ENCODE peak calls at places on chromosomes 11 and 22, in nine cellular contexts. R is GM04504; P is HCT116; K is germinal center; F is stimulated activated CD4-positive, alpha-beta T cell treated with anti-CD3 and anti-CD28 coated beads, Interleukin-12 subunit alpha, Interleukin-12 subunit beta, amount 100 ng/mL, for 24 hours; U is HL-60; Y is NCI-H2029; I is HuH-7; O is neuronal stem cell. J is an unnamed sample.

GRCh38 chr11:78933361-78933760 is 358.7 kb upstream of the NARS2 start:
- DNase-seq in P (no peak), O (no peak), R (no peak), Y (no peak), I (no peak), U (no peak), K (no peak), F (no peak), J (no peak)

GRCh38 chr22:50188356-50188755 is 2.6 kb downstream of the TRABD start:
- DNase-seq in K (no peak), Y (no peak), O (no peak), I (no peak), F (no peak), U (no peak), P (no peak), R (no peak), J (no peak)

GRCh38 chr11:135002236-135002635 is 590.2 kb upstream of the B3GAT1 start:
- DNase-seq in K (no peak), Y (peak), P (no peak), I (no peak), U (no peak), O (no peak), F (no peak), R (no peak), J (no peak)

GRCh38 chr11:456533-456932 is 6.5 kb downstream of the PTDSS2 start:
- DNase-seq in I (no peak), P (no peak), Y (no peak), K (no peak), R (no peak), O (no peak), F (peak), U (no peak), J (no peak)

GRCh38 chr22:27123880-27124279 is 466.5 kb downstream of the MIAT start:
- DNase-seq in R (no peak), P (no peak), Y (no peak), F (no peak), O (no peak), U (no peak), I (no peak), K (no peak), J (no peak)

GRCh38 chr11:23903044-23903704 is 593.7 kb upstream of the LUZP2 start:
- DNase-seq in U (no peak), O (no peak), Y (no peak), K (no peak), R (no peak), P (no peak), I (no peak), F (no peak), J (no peak)

GRCh38 chr11:74533421-74533820 is 39.9 kb upstream of the LIPT2 start:
- DNase-seq in O (no peak), P (no peak), K (no peak), Y (no peak), F (no peak), R (no peak), U (no peak), I (no peak), J (no peak)

GRCh38 chr22:43723816-43724215 is 88.3 kb downstream of the EFCAB6 start:
- DNase-seq in R (no peak), I (no peak), F (no peak), O (no peak), Y (no peak), U (no peak), P (no peak), K (no peak), J (no peak)

GRCh38 chr11:697028-697491 is 1.4 kb downstream of the TMEM80 start:
- DNase-seq in R (peak), Y (no peak), O (no peak), F (no peak), K (no peak), U (peak), P (no peak), I (no peak), J (no peak)

GRCh38 chr11:11813288-11813962 is 28.3 kb upstream of the USP47 start:
- DNase-seq in Y (no peak), P (peak), R (peak), I (peak), O (no peak), F (no peak), U (no peak), K (no peak), J (no peak)

GRCh38 chr11:127965947-127966668 is 621.2 kb downstream of the ETS1 start:
- DNase-seq in O (no peak), Y (no peak), R (no peak), I (no peak), U (no peak), K (no peak), F (no peak), P (no peak), J (no peak)

GRCh38 chr11:1553808-1554594 is 18.1 kb downstream of the DUSP8 start:
- DNase-seq in P (no peak), O (no peak), K (no peak), Y (peak), I (no peak), U (no peak), F (no peak), R (no peak), J (peak)

GRCh38 chr11:15158351-15159015 is 43.8 kb downstream of the INSC start:
- DNase-seq in P (no peak), U (no peak), R (peak), I (no peak), K (no peak), Y (no peak), O (no peak), F (no peak), J (no peak)

GRCh38 chr11:33652001-33652400 is 48.6 kb downstream of the C11orf91 start:
- DNase-seq in R (no peak), U (no peak), I (no peak), F (no peak), Y (no peak), P (no peak), O (no peak), K (no peak), J (no peak)

GRCh38 chr11:65516135-65516968 is 8.5 kb upstream of the SCYL1 start:
- DNase-seq in R (no peak), U (no peak), P (no peak), F (no peak), K (no peak), O (no peak), I (no peak), Y (no peak), J (peak)

GRCh38 chr11:110044226-110044968 is 48.8 kb upstream of the ZC3H12C start:
- DNase-seq in Y (no peak), F (no peak), P (no peak), U (no peak), R (no peak), I (no peak), K (no peak), O (no peak), J (peak)

GRCh38 chr22:38204784-38205183 is 3.0 kb downstream of the MAFF start:
- DNase-seq in U (no peak), I (no peak), R (no peak), Y (no peak), O (no peak), F (no peak), P (no peak), K (no peak), J (no peak)

GRCh38 chr11:118275184-118275583 is 11.1 kb upstream of the MPZL2 start:
- DNase-seq in Y (no peak), F (no peak), U (no peak), P (no peak), I (no peak), K (no peak), O (no peak), R (no peak), J (no peak)

GRCh38 chr11:42407379-42407778 is 904.4 kb upstream of the API5 start:
- DNase-seq in K (no peak), O (peak), U (no peak), I (no peak), F (no peak), Y (peak), P (no peak), R (no peak), J (peak)

GRCh38 chr11:35073691-35074382 is 65.1 kb upstream of the CD44 start:
- DNase-seq in I (no peak), R (no peak), U (peak), P (no peak), Y (no peak), K (no peak), F (no peak), O (no peak), J (no peak)

GRCh38 chr11:83092488-83093384 is 21.0 kb upstream of the RAB30 start:
- DNase-seq in K (no peak), U (no peak), F (no peak), I (peak), P (peak), Y (no peak), R (no peak), O (no peak), J (no peak)

GRCh38 chr11:68659158-68659921 is 25.0 kb upstream of the GAL start:
- DNase-seq in I (no peak), R (peak), P (no peak), F (no peak), K (no peak), O (no peak), U (no peak), Y (peak), J (peak)

GRCh38 chr11:124814739-124815138 is 14.5 kb upstream of the MSANTD2 start:
- DNase-seq in R (no peak), K (no peak), F (no peak), Y (no peak), O (no peak), U (no peak), P (no peak), I (no peak), J (no peak)

GRCh38 chr22:46007003-46007847 is 30.3 kb upstream of the WNT7B start:
- DNase-seq in U (peak), Y (no peak), O (no peak), P (peak), R (peak), K (no peak), F (no peak), I (no peak), J (peak)

GRCh38 chr22:24928322-24928721 is 18.2 kb downstream of the LHFPL7 start:
- DNase-seq in K (no peak), I (no peak), U (no peak), F (no peak), P (no peak), R (no peak), O (no peak), Y (no peak), J (no peak)

GRCh38 chr11:65109231-65110198 is 2.2 kb upstream of the TM7SF2 start:
- DNase-seq in U (no peak), I (no peak), R (no peak), O (no peak), Y (no peak), F (no peak), P (no peak), K (no peak), J (peak)